ENCODE peak calls at places on chromosomes 7 and 10, in ten cellular contexts. M is GM10248, B is fibroblast of mammary gland, L is body of pancreas, A is psoas muscle, J is AG10803, Z is left ventricle myocardium inferior, P is tibial nerve, V is WERI-Rb-1, R is neural crest cell. Q is an unnamed sample.
A peak's percentile ranks its signal among the peaks of the same experiment; 100 is the strongest.

GRCh38 chr10:42972946-42973345 is 103.9 kb upstream of the RET start:
- DNase-seq in M (no peak), B (no peak), L (no peak), A (no peak), J (no peak), Z (no peak), P (no peak), V (no peak), R (no peak), Q (no peak)

GRCh38 chr7:28296571-28297483 is 115.5 kb upstream of the CREB5 start:
- DNase-seq in M (no peak), B (peak; percentile 68), L (peak; percentile 30), A (peak; percentile 25), J (peak; percentile 33), Z (peak; percentile 21), P (no peak), V (peak; percentile 47), R (peak; percentile 45), Q (no peak)

GRCh38 chr7:94182066-94182465 is 177.9 kb upstream of the BET1 start:
- DNase-seq in M (no peak), B (peak; percentile 95), L (no peak), A (no peak), J (peak; percentile 77), Z (no peak), P (no peak), V (no peak), R (no peak), Q (no peak)

GRCh38 chr10:8758029-8758428 is 703.5 kb downstream of the GATA3 start:
- DNase-seq in M (no peak), B (peak; percentile 1), L (no peak), A (no peak), J (no peak), Z (no peak), P (no peak), V (no peak), R (no peak), Q (no peak)

GRCh38 chr10:14244147-14244546 is 86.6 kb downstream of the FRMD4A start:
- DNase-seq in M (no peak), B (no peak), L (no peak), A (no peak), J (no peak), Z (no peak), P (no peak), V (peak; percentile 32), R (no peak), Q (no peak)

GRCh38 chr7:51139796-51140195 is 176.8 kb downstream of the COBL start:
- DNase-seq in M (no peak), B (peak; percentile 28), L (peak; percentile 68), A (no peak), J (no peak), Z (no peak), P (no peak), V (no peak), R (no peak), Q (no peak)

GRCh38 chr10:22246680-22247391 is 29.0 kb upstream of the EBLN1 start:
- DNase-seq in M (no peak), B (peak; percentile 92), L (no peak), A (no peak), J (peak; percentile 59), Z (no peak), P (no peak), V (no peak), R (no peak), Q (no peak)

GRCh38 chr10:27658788-27659187 is 86.8 kb downstream of the MKX start:
- DNase-seq in M (no peak), B (peak; percentile 70), L (no peak), A (no peak), J (peak; percentile 73), Z (no peak), P (no peak), V (no peak), R (no peak), Q (no peak)

GRCh38 chr10:129877773-129878371 is 86.2 kb downstream of the EBF3 start:
- DNase-seq in M (peak; percentile 39), B (peak; percentile 3), L (peak; percentile 24), A (no peak), J (no peak), Z (no peak), P (no peak), V (peak; percentile 47), R (peak; percentile 42), Q (no peak)

GRCh38 chr10:123858907-123859650 is 32.5 kb downstream of the CPXM2 start:
- DNase-seq in M (no peak), B (no peak), L (no peak), A (no peak), J (no peak), Z (no peak), P (no peak), V (no peak), R (no peak), Q (no peak)

GRCh38 chr7:47988496-47989386 is 9.3 kb upstream of the HUS1 start:
- DNase-seq in M (no peak), B (no peak), L (no peak), A (no peak), J (no peak), Z (no peak), P (no peak), V (peak; percentile 23), R (no peak), Q (no peak)

DNA sequence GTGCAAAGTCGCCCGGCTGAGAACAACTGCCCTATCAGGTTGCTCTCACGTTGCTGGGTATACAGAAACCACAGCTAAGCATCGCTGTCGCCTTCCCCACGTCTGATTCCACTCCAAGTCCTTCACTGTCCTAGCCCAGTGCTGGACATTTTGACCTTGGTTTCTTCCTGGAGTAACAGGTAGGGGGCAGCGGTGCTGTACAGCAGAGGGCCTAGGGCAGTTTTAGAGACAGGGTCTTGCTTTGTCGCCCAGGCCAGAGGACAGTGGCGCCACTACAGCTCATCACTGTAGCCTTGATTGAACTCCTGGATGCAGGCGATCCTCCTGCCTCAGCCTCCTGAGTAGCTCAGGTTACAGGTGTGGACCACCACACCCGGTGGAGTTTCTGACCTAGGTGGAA is 2.6 kb downstream of the CLDN15 start:
- DNase-seq in M (no peak), B (no peak), L (no peak), A (no peak), J (no peak), Z (no peak), P (no peak), V (peak; percentile 65), R (no peak), Q (no peak)
- TF ChIP-seq CTCF in M (peak; percentile 24), B (peak; percentile 37), L (no peak), A (peak; percentile 20), J (peak; percentile 26), Z (peak; percentile 39), P (no peak), V (peak; percentile 62), R (peak; percentile 40), Q (no peak)

GRCh38 chr7:23698822-23699221 is 11.2 kb upstream of the STK31 start:
- DNase-seq in M (no peak), B (no peak), L (peak; percentile 47), A (no peak), J (no peak), Z (no peak), P (no peak), V (no peak), R (no peak), Q (no peak)

GRCh38 chr7:23693224-23693623 is 13.2 kb downstream of the FAM221A start:
- DNase-seq in M (no peak), B (no peak), L (no peak), A (no peak), J (no peak), Z (no peak), P (no peak), V (no peak), R (no peak), Q (no peak)

GRCh38 chr7:23700058-23700457 is 10.0 kb upstream of the STK31 start:
- DNase-seq in M (no peak), B (no peak), L (no peak), A (no peak), J (no peak), Z (no peak), P (no peak), V (no peak), R (no peak), Q (no peak)

GRCh38 chr7:23691320-23691719 is 11.3 kb downstream of the FAM221A start:
- DNase-seq in M (no peak), B (no peak), L (no peak), A (no peak), J (peak; percentile 4), Z (no peak), P (no peak), V (no peak), R (no peak), Q (no peak)

GRCh38 chr7:23696916-23697441 is 13.0 kb upstream of the STK31 start:
- DNase-seq in M (peak; percentile 70), B (peak; percentile 61), L (peak; percentile 69), A (peak; percentile 37), J (peak; percentile 56), Z (peak; percentile 28), P (no peak), V (peak; percentile 81), R (peak; percentile 59), Q (peak; percentile 19)
- TF ChIP-seq CTCF in M (peak; percentile 72), B (peak; percentile 73), L (peak; percentile 39), A (peak; percentile 44), J (peak; percentile 67), Z (peak; percentile 68), P (peak; percentile 32), V (peak; percentile 92), R (peak; percentile 72), Q (no peak)

GRCh38 chr10:94500063-94500462 is 45.5 kb upstream of the HELLS start:
- DNase-seq in M (no peak), B (peak; percentile 12), L (no peak), A (no peak), J (no peak), Z (no peak), P (no peak), V (peak; percentile 15), R (no peak), Q (no peak)
- TF ChIP-seq CTCF in M (no peak), B (peak; percentile 50), L (no peak), A (no peak), J (peak; percentile 51), Z (peak; percentile 36), P (no peak), V (peak; percentile 47), R (peak; percentile 53), Q (no peak)

GRCh38 chr7:140671966-140672365 is 779 bp upstream of the ADCK2 start:
- DNase-seq in M (no peak), B (no peak), L (no peak), A (no peak), J (no peak), Z (no peak), P (no peak), V (peak; percentile 37), R (no peak), Q (no peak)

GRCh38 chr7:140674356-140674800 is 1.6 kb downstream of the ADCK2 start:
- DNase-seq in M (peak; percentile 54), B (no peak), L (peak; percentile 60), A (no peak), J (no peak), Z (no peak), P (no peak), V (no peak), R (no peak), Q (no peak)

GRCh38 chr7:140673063-140673769 is 471 bp downstream of the ADCK2 start:
- DNase-seq in M (peak; percentile 66), B (no peak), L (peak; percentile 76), A (peak; percentile 40), J (no peak), Z (peak; percentile 33), P (no peak), V (peak; percentile 47), R (peak; percentile 24), Q (peak; percentile 60)

GRCh38 chr7:140673770-140674155 is 1.0 kb downstream of the ADCK2 start:
- DNase-seq in M (no peak), B (no peak), L (peak; percentile 55), A (no peak), J (no peak), Z (no peak), P (no peak), V (no peak), R (no peak), Q (no peak)

GRCh38 chr7:140672382-140673062 is at the start of gene ADCK2:
- DNase-seq in M (peak; percentile 91), B (no peak), L (peak; percentile 79), A (peak; percentile 67), J (peak; percentile 14), Z (peak; percentile 64), P (no peak), V (peak; percentile 67), R (peak; percentile 24), Q (peak; percentile 47)
- TF ChIP-seq CTCF in M (no peak), B (no peak), L (no peak), A (no peak), J (no peak), Z (no peak), P (no peak), V (no peak), R (no peak), Q (no peak)